ENCODE peak calls at places on chromosomes 2 and 18, in nine cellular contexts. H is cardiac muscle cell, P is colonic mucosa, G is astrocyte of the cerebellum, W is tibial artery, M is AG09309, D is fibroblast of the aortic adventitia, F is coronary artery, B is DND-41. E is an unnamed sample.

GRCh38 chr2:239181074-239181581 is 219.7 kb downstream of the HDAC4 start:
- DNase-seq in B (no peak), M (no peak), W (no peak), G (no peak), F (no peak), D (no peak), H (no peak), P (no peak), E (no peak)

GRCh38 chr2:36568533-36569246 is 29.3 kb downstream of the FEZ2 start:
- DNase-seq in G (no peak), M (peak), P (no peak), W (no peak), H (no peak), B (no peak), D (peak), F (no peak), E (peak)

GRCh38 chr18:39571511-39571910 is 2005.9 kb upstream of the CELF4 start:
- DNase-seq in G (peak), M (no peak), W (no peak), P (no peak), F (no peak), B (peak), D (peak), H (peak), E (no peak)

GRCh38 chr2:9400268-9401058 is 22.9 kb downstream of the ITGB1BP1 start:
- DNase-seq in G (no peak), D (no peak), W (peak), M (no peak), F (no peak), P (no peak), B (no peak), H (no peak), E (no peak)

GRCh38 chr2:171814883-171815282 is 79.2 kb downstream of the SLC25A12 start:
- DNase-seq in H (no peak), D (no peak), M (no peak), P (no peak), W (no peak), G (no peak), B (no peak), F (no peak), E (no peak)

GRCh38 chr2:149329068-149329467 is 1.3 kb upstream of the LYPD6 start:
- DNase-seq in H (no peak), D (no peak), W (no peak), G (no peak), M (no peak), F (no peak), B (no peak), P (peak), E (no peak)

GRCh38 chr2:135745545-135745944 is 3.9 kb downstream of the UBXN4 start:
- DNase-seq in M (peak), F (no peak), D (peak), H (no peak), B (no peak), W (no peak), G (peak), P (no peak), E (no peak)

GRCh38 chr2:226611944-226612318 is 187.7 kb downstream of the IRS1 start:
- DNase-seq in H (no peak), G (no peak), F (no peak), M (no peak), D (peak), B (no peak), P (no peak), W (no peak), E (no peak)

GRCh38 chr18:11567391-11567790 is 42.0 kb upstream of the SLC35G4 start:
- DNase-seq in M (no peak), W (no peak), P (no peak), G (no peak), D (no peak), H (no peak), F (no peak), B (no peak), E (no peak)

GRCh38 chr18:11574545-11574944 is 34.9 kb upstream of the SLC35G4 start:
- DNase-seq in M (no peak), D (no peak), W (no peak), G (no peak), F (no peak), P (no peak), B (no peak), H (no peak), E (no peak)

GRCh38 chr18:11572201-11572600 is 37.2 kb upstream of the SLC35G4 start:
- DNase-seq in F (no peak), B (no peak), D (no peak), P (no peak), H (no peak), M (no peak), G (no peak), W (no peak), E (no peak)

GRCh38 chr18:11570073-11570588 is 39.3 kb upstream of the SLC35G4 start:
- DNase-seq in M (no peak), H (no peak), W (no peak), P (no peak), B (no peak), D (no peak), F (no peak), G (no peak), E (no peak)

GRCh38 chr18:11570770-11571169 is 38.6 kb upstream of the SLC35G4 start:
- DNase-seq in H (no peak), W (no peak), B (no peak), M (no peak), F (no peak), D (peak), P (no peak), G (peak), E (peak)
- TF ChIP-seq CTCF in H (peak), W (no peak), B (peak), M (peak), F (no peak), D (no peak), P (no peak), G (peak), E (peak)

GRCh38 chr18:77127769-77128671 is 4.6 kb downstream of the MBP start:
- DNase-seq in M (peak), F (no peak), D (peak), H (no peak), B (peak), P (peak), W (no peak), G (peak), E (peak)
- H3K4me3 ChIP-seq in M (no peak), F (peak), D (no peak), H (no peak), B (no peak), P (no peak), W (peak), G (no peak), E (no peak)

DNA sequence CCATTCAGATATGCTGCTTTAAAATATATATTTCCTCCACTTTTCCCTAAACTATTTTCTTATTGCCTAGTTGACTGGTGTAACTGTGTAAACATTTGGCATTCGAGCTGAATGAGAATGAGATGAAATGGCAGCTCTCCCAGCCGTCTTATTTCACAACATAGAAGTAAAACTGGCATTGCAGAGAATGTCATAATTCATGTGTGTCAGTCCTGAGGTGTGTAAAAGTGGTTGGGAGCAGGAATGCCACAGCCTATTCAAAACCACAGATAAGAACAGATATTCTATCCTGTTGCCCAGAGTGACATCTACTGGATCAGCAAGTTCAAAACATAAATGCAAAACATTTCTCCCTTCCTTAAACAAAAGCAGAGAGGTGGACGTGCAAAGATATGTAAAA is 565.5 kb upstream of the CHAC2 start:
- DNase-seq in G (peak), W (no peak), H (peak), D (peak), F (no peak), B (no peak), P (peak), M (peak), E (peak)
- TF ChIP-seq CTCF in G (peak), W (no peak), H (no peak), D (peak), F (no peak), B (no peak), P (no peak), M (no peak), E (peak)

GRCh38 chr18:9927392-9928063 is 13.7 kb downstream of the VAPA start:
- DNase-seq in F (no peak), W (no peak), B (no peak), M (no peak), P (no peak), H (no peak), G (no peak), D (no peak), E (no peak)
- H3K4me3 ChIP-seq in F (no peak), W (no peak), B (no peak), M (no peak), P (no peak), H (no peak), G (no peak), D (no peak), E (no peak)

E was measured in HFF-Myc.